ENCODE peak calls at places on chromosomes 7 and 10, in six cellular contexts. K is occipital lobe, E is MCF 10A, R is choroid plexus epithelial cell, D is body of pancreas, M is sciatic nerve. F is an unnamed sample.
A peak's percentile ranks its signal among the peaks of the same experiment; 100 is the strongest.

GRCh38 chr7:16089191-16089590 is 332.1 kb downstream of the CRPPA start:
- DNase-seq in K (no peak), E (no peak), R (no peak), D (no peak), M (no peak), F (no peak)

GRCh38 chr7:23893942-23894890 is 184.2 kb downstream of the STK31 start:
- DNase-seq in K (no peak), E (no peak), R (peak; percentile 18), D (no peak), M (no peak), F (no peak)

GRCh38 chr7:104275900-104276299 is 52.5 kb upstream of the LHFPL3 start:
- DNase-seq in K (no peak), E (peak; percentile 41), R (no peak), D (no peak), M (no peak), F (no peak)

GRCh38 chr10:122152544-122152943 is 118.6 kb upstream of the BTBD16 start:
- DNase-seq in K (peak; percentile 92), E (no peak), R (no peak), D (peak; percentile 47), M (peak; percentile 85), F (peak; percentile 85)

GRCh38 chr7:158976468-158976848 is 120.1 kb downstream of the DYNC2I1 start:
- DNase-seq in K (no peak), E (no peak), R (no peak), D (no peak), M (no peak), F (no peak)

GRCh38 chr7:114426824-114427223 is 12.2 kb downstream of the FOXP2 start:
- DNase-seq in K (no peak), E (peak; percentile 14), R (peak; percentile 72), D (no peak), M (no peak), F (no peak)

GRCh38 chr7:68729361-68729760 is 868.9 kb upstream of the AUTS2 start:
- DNase-seq in K (no peak), E (no peak), R (no peak), D (no peak), M (no peak), F (no peak)

GRCh38 chr10:124265391-124265745 is 153.4 kb downstream of the OAT start:
- DNase-seq in K (no peak), E (no peak), R (no peak), D (no peak), M (no peak), F (no peak)

GRCh38 chr7:107078517-107078966 is 34.0 kb downstream of the PRKAR2B start:
- DNase-seq in K (no peak), E (peak; percentile 83), R (peak; percentile 60), D (peak; percentile 23), M (no peak), F (no peak)

GRCh38 chr7:131068604-131069021 is 259.1 kb upstream of the MKLN1 start:
- DNase-seq in K (no peak), E (no peak), R (peak; percentile 56), D (no peak), M (no peak), F (no peak)

GRCh38 chr7:30973292-30973691 is 9.5 kb downstream of the GHRHR start:
- DNase-seq in K (no peak), E (no peak), R (no peak), D (no peak), M (no peak), F (no peak)

GRCh38 chr7:54080971-54081370 is 461.2 kb upstream of the VSTM2A start:
- DNase-seq in K (no peak), E (no peak), R (no peak), D (no peak), M (no peak), F (no peak)

GRCh38 chr10:72068126-72068765 is 20.1 kb downstream of the SPOCK2 start:
- DNase-seq in K (no peak), E (no peak), R (no peak), D (no peak), M (no peak), F (no peak)

GRCh38 chr7:117176311-117176710 is 146.5 kb downstream of the WNT2 start:
- DNase-seq in K (no peak), E (no peak), R (no peak), D (no peak), M (no peak), F (no peak)

GRCh38 chr10:79229830-79230562 is 117.3 kb upstream of the PPIF start:
- DNase-seq in K (no peak), E (no peak), R (no peak), D (no peak), M (no peak), F (no peak)

F was measured in nucleus accumbens.